ENCODE peak calls at places on chromosomes 16 and 17, in four cellular contexts. P, M, U and V are unnamed samples.

GRCh38 chr17:70968302-70968701 is 799.0 kb downstream of the KCNJ2 start:
- DNase-seq in P (no peak), U (no peak), M (no peak), V (no peak)

GRCh38 chr17:32519769-32520701 is 33.2 kb downstream of the CDK5R1 start:
- DNase-seq in P (no peak), M (no peak), U (peak), V (no peak)

GRCh38 chr16:75621170-75621477 is 2.0 kb downstream of the ADAT1 start:
- DNase-seq in P (peak), U (peak), M (peak), V (no peak)

GRCh38 chr17:2259769-2260536 is 43.6 kb downstream of the SMG6 start:
- DNase-seq in M (no peak), U (no peak), P (no peak), V (no peak)

GRCh38 chr16:50501251-50501650 is 46.9 kb upstream of the NKD1 start:
- DNase-seq in P (no peak), M (no peak), U (no peak), V (no peak)

GRCh38 chr16:83781-84615 is 6.0 kb downstream of the MPG start:
- DNase-seq in P (no peak), M (no peak), U (no peak), V (no peak)

GRCh38 chr17:78793415-78793814 is 11.3 kb upstream of the CYTH1 start:
- DNase-seq in U (no peak), P (no peak), M (no peak), V (no peak)

GRCh38 chr16:87664792-87665191 is 62.5 kb downstream of the JPH3 start:
- DNase-seq in M (no peak), P (no peak), U (no peak), V (no peak)

GRCh38 chr16:68592466-68593337 is 52.4 kb upstream of the CDH3 start:
- DNase-seq in U (peak), P (no peak), M (no peak), V (no peak)

GRCh38 chr16:27024010-27024409 is 42.7 kb upstream of the C16orf82 start:
- DNase-seq in P (no peak), M (no peak), U (no peak), V (no peak)

GRCh38 chr17:28334666-28335200 is 539 bp downstream of the IFT20 start:
- DNase-seq in U (no peak), P (no peak), M (no peak), V (no peak)

GRCh38 chr16:48435906-48436305 is 50.7 kb upstream of the SIAH1 start:
- DNase-seq in U (no peak), P (no peak), M (no peak), V (no peak)

GRCh38 chr16:66240996-66241395 is 125.5 kb upstream of the CDH5 start:
- DNase-seq in P (no peak), M (no peak), U (no peak), V (no peak)

GRCh38 chr17:50842506-50843149 is 7.2 kb downstream of the WFIKKN2 start:
- DNase-seq in M (no peak), U (no peak), P (no peak), V (no peak)

GRCh38 chr17:50303051-50303450 is 28.8 kb downstream of the TMEM92 start:
- DNase-seq in M (no peak), P (no peak), U (no peak), V (no peak)

GRCh38 chr17:10907370-10907769 is 69.5 kb upstream of the PIRT start:
- DNase-seq in P (no peak), U (no peak), M (no peak), V (no peak)

GRCh38 chr17:40472733-40473452 is 28.5 kb downstream of the TNS4 start:
- DNase-seq in P (no peak), M (no peak), U (no peak), V (no peak)

GRCh38 chr16:88348377-88349152 is 34.2 kb upstream of the ZNF469 start:
- DNase-seq in U (no peak), M (no peak), P (no peak), V (no peak)

GRCh38 chr16:69223882-69224281 is 36.9 kb downstream of the SNTB2 start:
- DNase-seq in U (no peak), P (no peak), M (no peak), V (no peak)

GRCh38 chr16:19559242-19559910 is 3.9 kb downstream of the VPS35L start:
- DNase-seq in P (peak), U (peak), M (peak), V (no peak)

GRCh38 chr17:4204676-4205075 is 59.1 kb downstream of the ANKFY1 start:
- DNase-seq in M (no peak), P (no peak), U (no peak), V (no peak)

GRCh38 chr16:2810651-2811050 is 6.4 kb upstream of the PRSS21 start:
- DNase-seq in U (no peak), P (no peak), M (no peak), V (no peak)

GRCh38 chr17:299546-299945 is 53.1 kb downstream of the RPH3AL start:
- DNase-seq in M (no peak), U (no peak), P (no peak), V (no peak)

GRCh38 chr17:81523139-81524062 is 4.8 kb upstream of the FSCN2 start:
- DNase-seq in M (peak), P (peak), U (peak), V (peak)

GRCh38 chr16:77158293-77158692 is 32.7 kb upstream of the MON1B start:
- DNase-seq in M (no peak), P (no peak), U (no peak), V (no peak)

GRCh38 chr17:49494937-49495841 is at the start of gene NGFR:
- DNase-seq in M (peak), U (no peak), P (peak), V (peak)

GRCh38 chr17:14301279-14301760 is 439 bp downstream of the HS3ST3B1 start:
- DNase-seq in M (peak), P (no peak), U (no peak), V (no peak)

GRCh38 chr17:77160032-77160876 is 19.5 kb downstream of the SEC14L1 start:
- DNase-seq in M (no peak), P (no peak), U (peak), V (no peak)
- TF ChIP-seq ELF4 in M (no peak), P (no peak), U (no peak), V (no peak)

GRCh38 chr16:84054916-84055315 is 12.3 kb upstream of the SLC38A8 start:
- DNase-seq in M (no peak), U (no peak), P (no peak), V (peak)
- TF ChIP-seq ELF4 in M (no peak), U (no peak), P (no peak), V (no peak)

GRCh38 chr16:81292936-81293335 is 21.8 kb upstream of the GAN start:
- DNase-seq in M (no peak), U (no peak), P (no peak), V (no peak)
- TF ChIP-seq ELF4 in M (no peak), U (no peak), P (no peak), V (no peak)

GRCh38 chr17:64964796-64965195 is 45.5 kb upstream of the LRRC37A3 start:
- DNase-seq in P (no peak), M (no peak), U (no peak), V (no peak)
- TF ChIP-seq ELF4 in P (no peak), M (no peak), U (no peak), V (no peak)

DNA sequence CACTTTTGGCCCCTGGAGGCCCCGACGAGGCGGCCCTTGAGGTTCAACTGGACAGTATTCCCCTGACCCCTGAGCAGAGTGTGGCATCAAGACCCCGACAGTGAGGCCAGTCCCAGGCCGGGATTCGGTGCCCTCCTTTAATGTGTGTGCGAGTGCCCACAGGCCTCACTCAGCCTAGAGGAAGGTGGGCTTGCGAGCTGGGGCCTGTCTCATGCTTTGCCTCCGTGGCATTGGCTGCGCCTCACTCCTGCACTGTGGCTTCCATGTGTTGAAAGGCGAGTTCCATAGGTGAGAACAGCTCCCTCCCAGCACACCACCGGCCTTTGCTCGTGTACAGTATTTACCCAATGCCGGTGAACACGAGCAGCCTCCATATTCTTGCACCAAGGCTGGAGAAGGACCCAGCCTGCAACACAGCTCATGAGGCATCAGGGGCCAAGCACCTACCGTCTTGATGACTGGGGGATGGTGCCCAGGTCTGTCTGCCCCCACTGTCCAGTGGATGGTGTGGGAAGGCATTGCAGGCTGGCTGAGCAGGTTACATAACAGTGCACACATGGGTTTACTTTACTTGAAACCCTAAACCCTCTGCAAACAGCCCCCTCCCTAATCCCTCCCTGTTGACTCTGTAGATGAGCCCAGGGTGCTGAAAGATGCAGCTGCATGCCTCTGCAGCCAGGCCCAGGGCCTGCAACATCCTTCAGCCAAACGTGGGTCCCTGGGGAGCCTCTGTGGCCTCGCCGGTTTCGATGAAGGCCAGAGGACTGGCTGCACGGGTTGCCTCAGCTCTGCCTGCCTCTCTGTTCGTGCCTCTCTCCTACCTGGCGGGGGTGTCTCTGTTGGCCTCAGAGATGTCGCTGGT is 94.8 kb downstream of the METRNL start:
- DNase-seq in U (peak), M (no peak), P (no peak), V (peak)
- TF ChIP-seq ELF4 in U (no peak), M (no peak), P (no peak), V (no peak)

GRCh38 chr16:53664724-53665345 is 38.8 kb downstream of the RPGRIP1L start:
- DNase-seq in P (no peak), U (no peak), M (no peak), V (no peak)
- TF ChIP-seq ELF4 in P (no peak), U (no peak), M (no peak), V (no peak)

DNA sequence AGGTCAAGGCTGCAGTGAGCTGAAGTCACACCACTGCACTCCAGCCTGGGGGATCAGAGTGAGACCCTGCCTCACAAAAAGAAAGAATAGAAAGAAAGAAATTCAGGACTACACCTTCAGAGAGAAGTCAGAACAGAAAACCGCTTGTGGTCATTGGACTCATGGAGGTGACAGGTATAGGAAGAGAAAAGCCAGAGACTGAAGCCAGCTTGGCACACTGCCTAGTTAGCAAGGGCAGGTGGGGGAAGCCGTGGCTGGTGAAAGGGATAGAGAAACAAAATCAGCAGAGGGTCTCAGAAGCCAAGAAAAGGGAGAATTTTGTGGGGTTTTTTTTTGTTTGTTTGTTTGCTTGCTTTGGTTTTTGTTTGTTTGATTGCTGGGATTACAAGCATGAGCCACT is 32.9 kb upstream of the SKAP1 start:
- DNase-seq in U (no peak), M (no peak), P (no peak), V (no peak)
- TF ChIP-seq ELF4 in U (no peak), M (no peak), P (no peak), V (no peak)

GRCh38 chr17:44389281-44389680 is at the start of gene ITGA2B:
- DNase-seq in U (no peak), M (no peak), P (no peak), V (no peak)
- TF ChIP-seq ELF4 in U (no peak), M (no peak), P (no peak), V (no peak)

DNA sequence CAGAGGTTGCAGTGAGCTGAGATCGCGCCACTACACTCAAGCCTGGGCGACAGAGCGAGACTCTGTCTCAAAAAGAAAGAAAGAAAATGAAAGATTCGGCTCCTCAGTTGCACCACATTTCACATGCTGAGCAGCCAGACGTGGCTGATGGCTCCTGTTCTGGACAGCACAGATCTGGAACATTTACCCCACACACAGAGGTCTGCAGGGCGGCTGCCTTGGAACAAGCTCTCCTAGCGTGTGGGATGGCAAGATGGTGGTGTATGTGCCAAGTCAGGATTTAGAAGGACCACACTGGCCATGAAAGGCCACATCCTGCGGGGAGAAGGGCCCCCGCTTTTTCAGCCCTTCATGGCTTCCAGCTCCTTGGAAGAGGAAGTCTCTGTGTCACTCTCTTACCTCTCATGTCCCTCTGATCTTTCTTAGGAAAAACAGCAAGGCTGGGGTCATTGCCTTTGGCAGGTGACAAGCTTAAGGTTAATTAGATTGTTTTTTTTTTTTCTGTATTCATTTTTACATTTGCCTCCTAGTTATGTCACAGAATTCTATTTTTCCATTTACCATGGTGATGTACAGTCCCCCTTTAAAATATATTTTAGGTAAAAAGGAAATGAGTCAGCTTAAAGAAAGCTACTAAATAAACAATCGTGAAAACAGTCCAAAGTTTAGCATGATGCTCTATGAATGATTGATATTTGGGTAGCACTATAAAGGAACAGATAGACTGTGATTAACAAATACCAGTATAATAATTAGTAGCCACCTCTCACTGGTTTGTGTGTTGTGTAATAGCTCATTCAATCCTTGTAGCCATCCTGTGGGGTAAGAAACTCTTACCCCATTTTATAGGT is 396.6 kb downstream of the CPPED1 start:
- DNase-seq in M (no peak), P (no peak), U (peak), V (no peak)
- TF ChIP-seq ELF4 in M (no peak), P (no peak), U (no peak), V (no peak)